ENCODE peak calls at places on chromosomes 13 and 19, in ten cellular contexts. One of them, this sample, is unnamed. For H3K36me3, the result is how much of the 10 kb centered on the place peaks cover.

GRCh38 chr13:111396457-111396856 is 76.0 kb downstream of the TEX29 start:
- DNase-seq in neural progenitor cell: no peak
- DNase-seq in transverse colon: no peak
- DNase-seq in sigmoid colon: no peak
- DNase-seq in heart left ventricle: no peak
- DNase-seq in BE2C: no peak
- DNase-seq in H1: no peak
- DNase-seq in cardiac muscle cell: no peak
- DNase-seq in Peyer's patch: peak
- DNase-seq in right atrium auricular region: no peak
- DNase-seq in this sample: no peak

GRCh38 chr19:7415163-7415856 is 66.6 kb downstream of the ARHGEF18 start:
- DNase-seq in right atrium auricular region: no peak
- DNase-seq in transverse colon: no peak
- DNase-seq in heart left ventricle: no peak
- DNase-seq in H1: no peak
- DNase-seq in cardiac muscle cell: no peak
- DNase-seq in sigmoid colon: no peak
- DNase-seq in neural progenitor cell: no peak
- DNase-seq in BE2C: no peak
- DNase-seq in Peyer's patch: no peak
- DNase-seq in this sample: no peak

GRCh38 chr19:45340232-45340898 is at the start of gene KLC3:
- DNase-seq in right atrium auricular region: no peak
- DNase-seq in BE2C: no peak
- DNase-seq in Peyer's patch: peak
- DNase-seq in sigmoid colon: no peak
- DNase-seq in cardiac muscle cell: peak
- DNase-seq in H1: no peak
- DNase-seq in neural progenitor cell: peak
- DNase-seq in transverse colon: peak
- DNase-seq in heart left ventricle: no peak
- DNase-seq in this sample: peak

GRCh38 chr19:1057185-1057857 is 9.6 kb upstream of the ARHGAP45 start:
- DNase-seq in right atrium auricular region: no peak
- DNase-seq in H1: no peak
- DNase-seq in sigmoid colon: no peak
- DNase-seq in Peyer's patch: no peak
- DNase-seq in heart left ventricle: no peak
- DNase-seq in BE2C: no peak
- DNase-seq in cardiac muscle cell: peak
- DNase-seq in neural progenitor cell: peak
- DNase-seq in transverse colon: no peak
- DNase-seq in this sample: no peak

GRCh38 chr13:48636550-48636949 is 17.2 kb upstream of the CYSLTR2 start:
- DNase-seq in heart left ventricle: no peak
- DNase-seq in transverse colon: no peak
- DNase-seq in Peyer's patch: no peak
- DNase-seq in right atrium auricular region: no peak
- DNase-seq in BE2C: no peak
- DNase-seq in H1: no peak
- DNase-seq in cardiac muscle cell: no peak
- DNase-seq in neural progenitor cell: no peak
- DNase-seq in sigmoid colon: no peak
- DNase-seq in this sample: no peak

GRCh38 chr19:11092181-11092538 is 2.9 kb downstream of the LDLR start:
- DNase-seq in Peyer's patch: no peak
- DNase-seq in right atrium auricular region: no peak
- DNase-seq in neural progenitor cell: no peak
- DNase-seq in transverse colon: no peak
- DNase-seq in cardiac muscle cell: no peak
- DNase-seq in H1: no peak
- DNase-seq in heart left ventricle: no peak
- DNase-seq in BE2C: no peak
- DNase-seq in sigmoid colon: no peak
- DNase-seq in this sample: no peak

GRCh38 chr13:66837246-66837645 is 392.9 kb downstream of the PCDH9 start:
- DNase-seq in sigmoid colon: no peak
- DNase-seq in Peyer's patch: no peak
- DNase-seq in heart left ventricle: no peak
- DNase-seq in transverse colon: no peak
- DNase-seq in BE2C: no peak
- DNase-seq in right atrium auricular region: no peak
- DNase-seq in cardiac muscle cell: no peak
- DNase-seq in neural progenitor cell: no peak
- DNase-seq in H1: no peak
- DNase-seq in this sample: no peak

GRCh38 chr19:41853768-41854167 is 6.3 kb upstream of the RPS19 start:
- DNase-seq in sigmoid colon: no peak
- DNase-seq in neural progenitor cell: no peak
- DNase-seq in Peyer's patch: no peak
- DNase-seq in right atrium auricular region: no peak
- DNase-seq in BE2C: no peak
- DNase-seq in transverse colon: no peak
- DNase-seq in heart left ventricle: no peak
- DNase-seq in cardiac muscle cell: no peak
- DNase-seq in H1: no peak
- DNase-seq in this sample: no peak

GRCh38 chr19:53183146-53183545 is 10.0 kb downstream of the ZNF665 start:
- DNase-seq in heart left ventricle: no peak
- DNase-seq in sigmoid colon: no peak
- DNase-seq in BE2C: no peak
- DNase-seq in Peyer's patch: no peak
- DNase-seq in H1: no peak
- DNase-seq in neural progenitor cell: no peak
- DNase-seq in cardiac muscle cell: no peak
- DNase-seq in right atrium auricular region: no peak
- DNase-seq in transverse colon: no peak
- DNase-seq in this sample: no peak

GRCh38 chr19:17418710-17419109 is 1.1 kb upstream of the MVB12A start:
- DNase-seq in Peyer's patch: no peak
- DNase-seq in H1: no peak
- DNase-seq in BE2C: no peak
- DNase-seq in cardiac muscle cell: no peak
- DNase-seq in sigmoid colon: no peak
- DNase-seq in transverse colon: no peak
- DNase-seq in right atrium auricular region: no peak
- DNase-seq in heart left ventricle: no peak
- DNase-seq in neural progenitor cell: no peak
- DNase-seq in this sample: no peak

GRCh38 chr13:40190656-40191100 is 475.8 kb downstream of the FOXO1 start:
- DNase-seq in right atrium auricular region: peak
- DNase-seq in Peyer's patch: no peak
- DNase-seq in cardiac muscle cell: peak
- DNase-seq in BE2C: peak
- DNase-seq in neural progenitor cell: peak
- DNase-seq in H1: no peak
- DNase-seq in transverse colon: peak
- DNase-seq in heart left ventricle: peak
- DNase-seq in sigmoid colon: peak
- DNase-seq in this sample: no peak

GRCh38 chr13:112457485-112457884 is 81.3 kb downstream of the SPACA7 start:
- DNase-seq in H1: no peak
- DNase-seq in Peyer's patch: no peak
- DNase-seq in sigmoid colon: no peak
- DNase-seq in cardiac muscle cell: no peak
- DNase-seq in heart left ventricle: no peak
- DNase-seq in right atrium auricular region: peak
- DNase-seq in transverse colon: no peak
- DNase-seq in neural progenitor cell: no peak
- DNase-seq in BE2C: no peak
- DNase-seq in this sample: no peak

GRCh38 chr19:37997911-37998344 is 90.9 kb downstream of the SIPA1L3 start:
- DNase-seq in heart left ventricle: no peak
- DNase-seq in transverse colon: no peak
- DNase-seq in BE2C: no peak
- DNase-seq in Peyer's patch: no peak
- DNase-seq in neural progenitor cell: no peak
- DNase-seq in cardiac muscle cell: no peak
- DNase-seq in sigmoid colon: no peak
- DNase-seq in H1: no peak
- DNase-seq in right atrium auricular region: no peak
- DNase-seq in this sample: no peak

GRCh38 chr13:66994097-66994496 is 236.0 kb downstream of the PCDH9 start:
- DNase-seq in Peyer's patch: peak
- DNase-seq in cardiac muscle cell: peak
- DNase-seq in neural progenitor cell: peak
- DNase-seq in right atrium auricular region: peak
- DNase-seq in sigmoid colon: peak
- DNase-seq in BE2C: peak
- DNase-seq in H1: peak
- DNase-seq in heart left ventricle: peak
- DNase-seq in transverse colon: peak
- DNase-seq in this sample: no peak

GRCh38 chr13:86914757-86915156 is 756.4 kb upstream of the SLITRK5 start:
- DNase-seq in Peyer's patch: no peak
- DNase-seq in H1: no peak
- DNase-seq in transverse colon: no peak
- DNase-seq in BE2C: no peak
- DNase-seq in right atrium auricular region: no peak
- DNase-seq in heart left ventricle: no peak
- DNase-seq in cardiac muscle cell: no peak
- DNase-seq in sigmoid colon: no peak
- DNase-seq in neural progenitor cell: no peak
- DNase-seq in this sample: no peak

GRCh38 chr19:16373539-16373938 is 48.9 kb downstream of the KLF2 start:
- DNase-seq in BE2C: no peak
- DNase-seq in right atrium auricular region: no peak
- DNase-seq in neural progenitor cell: no peak
- DNase-seq in transverse colon: no peak
- DNase-seq in sigmoid colon: peak
- DNase-seq in heart left ventricle: no peak
- DNase-seq in H1: no peak
- DNase-seq in Peyer's patch: no peak
- DNase-seq in cardiac muscle cell: no peak
- DNase-seq in this sample: no peak

GRCh38 chr13:36509369-36509768 is 77.1 kb downstream of the CCNA1 start:
- DNase-seq in sigmoid colon: no peak
- DNase-seq in Peyer's patch: no peak
- DNase-seq in H1: no peak
- DNase-seq in heart left ventricle: no peak
- DNase-seq in transverse colon: no peak
- DNase-seq in right atrium auricular region: no peak
- DNase-seq in cardiac muscle cell: no peak
- DNase-seq in BE2C: no peak
- DNase-seq in neural progenitor cell: peak
- DNase-seq in this sample: no peak

GRCh38 chr19:4488496-4488895 is 16.4 kb downstream of the HDGFL2 start:
- DNase-seq in sigmoid colon: no peak
- DNase-seq in BE2C: no peak
- DNase-seq in right atrium auricular region: no peak
- DNase-seq in neural progenitor cell: no peak
- DNase-seq in Peyer's patch: no peak
- DNase-seq in heart left ventricle: no peak
- DNase-seq in H1: no peak
- DNase-seq in cardiac muscle cell: no peak
- DNase-seq in transverse colon: no peak
- DNase-seq in this sample: no peak
- H3K36me3 ChIP-seq in sigmoid colon: under half
- H3K36me3 ChIP-seq in BE2C: half or more
- H3K36me3 ChIP-seq in right atrium auricular region: under half
- H3K36me3 ChIP-seq in neural progenitor cell: under half
- H3K36me3 ChIP-seq in Peyer's patch: under half
- H3K36me3 ChIP-seq in heart left ventricle: under half
- H3K36me3 ChIP-seq in H1: under half
- H3K36me3 ChIP-seq in cardiac muscle cell: under half
- H3K36me3 ChIP-seq in transverse colon: under half
- H3K36me3 ChIP-seq in this sample: under half

GRCh38 chr13:104204177-104204576 is 1138.0 kb upstream of the SLC10A2 start:
- DNase-seq in Peyer's patch: no peak
- DNase-seq in right atrium auricular region: no peak
- DNase-seq in BE2C: no peak
- DNase-seq in cardiac muscle cell: no peak
- DNase-seq in transverse colon: no peak
- DNase-seq in H1: no peak
- DNase-seq in neural progenitor cell: no peak
- DNase-seq in heart left ventricle: no peak
- DNase-seq in sigmoid colon: no peak
- DNase-seq in this sample: no peak
- TF ChIP-seq CTCF in Peyer's patch: no peak
- TF ChIP-seq CTCF in right atrium auricular region: no peak
- TF ChIP-seq CTCF in BE2C: peak
- TF ChIP-seq CTCF in cardiac muscle cell: no peak
- TF ChIP-seq CTCF in transverse colon: no peak
- TF ChIP-seq CTCF in H1: no peak
- TF ChIP-seq CTCF in neural progenitor cell: no peak
- TF ChIP-seq CTCF in heart left ventricle: no peak
- TF ChIP-seq CTCF in sigmoid colon: no peak
- TF ChIP-seq CTCF in this sample: peak

GRCh38 chr19:49361438-49362047 is 673 bp downstream of the TEAD2 start:
- DNase-seq in H1: no peak
- DNase-seq in cardiac muscle cell: peak
- DNase-seq in transverse colon: peak
- DNase-seq in heart left ventricle: peak
- DNase-seq in BE2C: peak
- DNase-seq in sigmoid colon: peak
- DNase-seq in neural progenitor cell: peak
- DNase-seq in right atrium auricular region: peak
- DNase-seq in Peyer's patch: peak
- DNase-seq in this sample: no peak
- H3K4me3 ChIP-seq in H1: peak
- H3K4me3 ChIP-seq in cardiac muscle cell: peak
- H3K4me3 ChIP-seq in transverse colon: peak
- H3K4me3 ChIP-seq in heart left ventricle: peak
- H3K4me3 ChIP-seq in BE2C: peak
- H3K4me3 ChIP-seq in sigmoid colon: peak
- H3K4me3 ChIP-seq in neural progenitor cell: peak
- H3K4me3 ChIP-seq in right atrium auricular region: peak
- H3K4me3 ChIP-seq in Peyer's patch: peak
- H3K4me3 ChIP-seq in this sample: no peak

GRCh38 chr19:19027228-19027627 is 6.1 kb downstream of the SUGP2 start:
- DNase-seq in right atrium auricular region: no peak
- DNase-seq in H1: no peak
- DNase-seq in heart left ventricle: no peak
- DNase-seq in sigmoid colon: no peak
- DNase-seq in Peyer's patch: no peak
- DNase-seq in cardiac muscle cell: no peak
- DNase-seq in neural progenitor cell: no peak
- DNase-seq in transverse colon: no peak
- DNase-seq in BE2C: no peak
- DNase-seq in this sample: no peak
- H3K36me3 ChIP-seq in right atrium auricular region: half or more
- H3K36me3 ChIP-seq in H1: half or more
- H3K36me3 ChIP-seq in heart left ventricle: under half
- H3K36me3 ChIP-seq in sigmoid colon: half or more
- H3K36me3 ChIP-seq in Peyer's patch: half or more
- H3K36me3 ChIP-seq in cardiac muscle cell: half or more
- H3K36me3 ChIP-seq in neural progenitor cell: under half
- H3K36me3 ChIP-seq in transverse colon: under half
- H3K36me3 ChIP-seq in BE2C: half or more
- H3K36me3 ChIP-seq in this sample: under half

GRCh38 chr19:54439174-54439851 is 9.7 kb upstream of the LENG8 start:
- DNase-seq in transverse colon: no peak
- DNase-seq in Peyer's patch: no peak
- DNase-seq in neural progenitor cell: peak
- DNase-seq in sigmoid colon: no peak
- DNase-seq in heart left ventricle: no peak
- DNase-seq in right atrium auricular region: no peak
- DNase-seq in cardiac muscle cell: peak
- DNase-seq in H1: no peak
- DNase-seq in BE2C: peak
- DNase-seq in this sample: no peak
- TF ChIP-seq CTCF in transverse colon: no peak
- TF ChIP-seq CTCF in Peyer's patch: peak
- TF ChIP-seq CTCF in neural progenitor cell: peak
- TF ChIP-seq CTCF in sigmoid colon: no peak
- TF ChIP-seq CTCF in heart left ventricle: peak
- TF ChIP-seq CTCF in right atrium auricular region: no peak
- TF ChIP-seq CTCF in cardiac muscle cell: peak
- TF ChIP-seq CTCF in H1: peak
- TF ChIP-seq CTCF in BE2C: peak
- TF ChIP-seq CTCF in this sample: peak

GRCh38 chr19:3479177-3479818 is 1.0 kb downstream of the SMIM24 start:
- DNase-seq in heart left ventricle: no peak
- DNase-seq in neural progenitor cell: peak
- DNase-seq in right atrium auricular region: no peak
- DNase-seq in transverse colon: peak
- DNase-seq in sigmoid colon: no peak
- DNase-seq in Peyer's patch: no peak
- DNase-seq in cardiac muscle cell: peak
- DNase-seq in H1: no peak
- DNase-seq in BE2C: peak
- DNase-seq in this sample: no peak
- H3K4me3 ChIP-seq in heart left ventricle: no peak
- H3K4me3 ChIP-seq in neural progenitor cell: no peak
- H3K4me3 ChIP-seq in right atrium auricular region: no peak
- H3K4me3 ChIP-seq in transverse colon: no peak
- H3K4me3 ChIP-seq in sigmoid colon: no peak
- H3K4me3 ChIP-seq in Peyer's patch: no peak
- H3K4me3 ChIP-seq in cardiac muscle cell: no peak
- H3K4me3 ChIP-seq in H1: no peak
- H3K4me3 ChIP-seq in BE2C: no peak
- H3K4me3 ChIP-seq in this sample: no peak

This sample was measured in GM06990.